ENCODE peak calls at places on chromosomes 13 and 19, in seven cellular contexts. A, F, U, S, X, B and M are unnamed samples.

GRCh38 chr19:6736917-6737283 is 480 bp downstream of the GPR108 start:
- DNase-seq in B (no peak), X (no peak), A (no peak), S (no peak), U (no peak), F (no peak), M (no peak)

GRCh38 chr19:36915992-36916830 is at the start of the genes ZNF568 and ZNF829:
- DNase-seq in S (no peak), X (peak; percentile 88), U (no peak), B (peak; percentile 48), F (peak; percentile 88), A (peak; percentile 87), M (peak; percentile 84)

GRCh38 chr19:28710278-28710677 is 502.7 kb downstream of the UQCRFS1 start:
- DNase-seq in A (peak; percentile 79), F (no peak), S (peak; percentile 42), U (peak; percentile 34), B (peak; percentile 3), X (peak; percentile 54), M (peak; percentile 63)

GRCh38 chr13:42740753-42741152 is 40.6 kb upstream of the FAM216B start:
- DNase-seq in X (peak; percentile 49), A (peak; percentile 4), S (no peak), U (peak; percentile 7), F (no peak), B (no peak), M (peak; percentile 20)

GRCh38 chr13:40479196-40479845 is 187.1 kb downstream of the FOXO1 start:
- DNase-seq in U (no peak), X (no peak), B (no peak), S (no peak), F (no peak), A (no peak), M (no peak)

GRCh38 chr13:112067871-112068305 is 939 bp downstream of the SOX1 start:
- DNase-seq in U (no peak), S (no peak), A (no peak), B (no peak), X (no peak), F (peak; percentile 74), M (no peak)

GRCh38 chr19:1811472-1811894 is 593 bp downstream of the ATP8B3 start:
- DNase-seq in U (peak; percentile 90), S (peak; percentile 81), A (peak; percentile 81), F (no peak), X (peak; percentile 30), B (no peak), M (peak; percentile 55)

GRCh38 chr13:44653261-44653660 is 77.1 kb upstream of the TSC22D1 start:
- DNase-seq in F (no peak), U (no peak), X (no peak), A (no peak), B (no peak), S (no peak), M (no peak)

GRCh38 chr13:67466569-67466968 is 236.4 kb upstream of the PCDH9 start:
- DNase-seq in S (no peak), F (no peak), A (no peak), U (no peak), B (no peak), X (no peak), M (no peak)

GRCh38 chr19:51473009-51473707 is 5.2 kb upstream of the CEACAM18 start:
- DNase-seq in F (peak; percentile 86), U (peak; percentile 59), X (peak; percentile 61), S (peak; percentile 81), B (peak; percentile 15), A (peak; percentile 72), M (peak; percentile 83)

GRCh38 chr19:22517496-22518411 is 95.6 kb upstream of the ZNF98 start:
- DNase-seq in U (no peak), X (no peak), S (no peak), B (no peak), F (no peak), A (no peak), M (no peak)

GRCh38 chr19:7868671-7869452 is 5.3 kb downstream of the PRR36 start:
- DNase-seq in X (peak; percentile 65), S (peak; percentile 89), U (peak; percentile 92), B (peak; percentile 13), A (peak; percentile 91), F (peak; percentile 97), M (peak; percentile 96)

GRCh38 chr13:27055501-27055900 is 116.1 kb downstream of the USP12 start:
- DNase-seq in A (no peak), X (no peak), F (no peak), U (no peak), B (no peak), S (no peak), M (no peak)

GRCh38 chr13:64314286-64314685 is 2898.6 kb upstream of the PCDH20 start:
- DNase-seq in A (no peak), U (no peak), B (no peak), F (no peak), S (no peak), X (no peak), M (no peak)

GRCh38 chr13:24149306-24150032 is 11.1 kb upstream of the SPATA13 start:
- DNase-seq in A (no peak), S (no peak), F (no peak), X (no peak), U (no peak), B (no peak), M (no peak)

GRCh38 chr13:28707629-28708427 is 10.9 kb downstream of the SLC46A3 start:
- DNase-seq in X (no peak), A (no peak), U (no peak), B (peak; percentile 94), S (peak; percentile 17), F (no peak), M (peak; percentile 90)

GRCh38 chr19:3185482-3186376 is at the start of gene NCLN:
- DNase-seq in S (peak; percentile 88), A (peak; percentile 94), F (peak; percentile 95), U (peak; percentile 91), X (peak; percentile 98), B (peak; percentile 92), M (peak; percentile 91)
- TF ChIP-seq POLR2A in S (peak; percentile 83), A (peak; percentile 48), F (peak; percentile 42), U (no peak), X (peak; percentile 76), B (peak; percentile 75), M (peak; percentile 31)

DNA sequence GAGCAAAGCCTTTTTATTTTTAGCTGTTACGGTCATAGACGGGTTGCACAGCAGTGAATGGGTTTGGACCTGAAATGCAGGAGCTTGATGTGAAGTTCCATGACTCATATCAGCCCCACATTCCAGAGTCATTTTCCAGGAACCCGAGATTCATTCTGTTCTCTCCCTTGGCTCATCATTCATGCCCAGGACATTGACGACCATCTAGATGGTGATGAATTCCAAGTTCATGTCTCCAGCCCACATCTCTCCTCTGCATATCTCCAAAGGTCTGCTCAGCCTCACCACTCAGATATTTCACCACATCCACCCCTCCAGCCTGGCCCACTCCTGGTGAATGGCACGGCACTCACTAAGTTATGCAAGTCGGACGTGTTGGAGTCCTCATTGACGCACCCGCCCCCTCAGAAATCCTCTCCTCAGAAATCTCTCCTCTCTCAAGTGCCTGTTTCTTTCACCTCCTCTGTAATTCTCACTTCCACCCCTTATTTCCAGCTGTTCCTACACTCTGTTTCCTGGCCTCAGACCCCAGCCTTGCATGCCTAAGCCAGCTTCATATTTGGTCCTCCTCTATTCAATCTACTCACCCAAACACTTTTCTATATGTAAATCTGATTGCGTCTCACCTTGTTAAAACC is 83.1 kb downstream of the ALOX5AP start:
- DNase-seq in X (no peak), B (no peak), A (no peak), S (no peak), U (no peak), F (no peak), M (no peak)
- TF ChIP-seq MAX in X (no peak), B (no peak), A (no peak), S (no peak), U (no peak), F (no peak), M (no peak)

DNA sequence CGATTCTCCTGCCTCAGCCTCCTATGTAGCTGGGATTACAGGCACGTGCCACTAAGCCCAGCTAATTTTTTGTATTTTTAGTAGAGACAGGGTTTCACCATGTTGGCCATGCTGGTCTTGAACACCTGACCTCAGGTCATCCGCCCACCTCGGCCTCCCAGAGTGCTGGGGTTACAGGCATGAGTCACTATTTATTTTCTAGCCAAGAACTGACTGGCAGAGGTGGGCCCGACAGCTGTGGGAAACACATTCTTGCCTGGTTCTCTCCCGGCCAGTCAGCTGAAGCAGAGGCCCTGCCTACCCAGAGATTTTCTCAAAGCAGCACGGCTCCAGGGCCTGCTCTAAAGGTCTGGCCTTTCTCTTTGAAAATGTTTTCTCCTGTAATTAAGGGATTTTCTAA is 108.0 kb downstream of the KCTD15 start:
- DNase-seq in A (peak; percentile 31), U (no peak), F (peak; percentile 62), X (peak; percentile 61), S (no peak), B (no peak), M (no peak)
- TF ChIP-seq CTCF in A (no peak), U (no peak), F (no peak), X (no peak), S (no peak), B (no peak), M (no peak)

GRCh38 chr19:40813182-40813581 is 14.2 kb downstream of the EGLN2 start:
- DNase-seq in B (no peak), A (no peak), X (no peak), F (no peak), U (no peak), S (no peak), M (no peak)

GRCh38 chr19:40808497-40808896 is 9.5 kb downstream of the EGLN2 start:
- DNase-seq in F (no peak), A (no peak), U (no peak), X (no peak), B (no peak), S (no peak), M (no peak)

GRCh38 chr19:40810160-40810559 is 11.2 kb downstream of the EGLN2 start:
- DNase-seq in U (no peak), A (no peak), F (no peak), S (no peak), X (no peak), B (no peak), M (no peak)

GRCh38 chr19:40809358-40810086 is 10.5 kb downstream of the EGLN2 start:
- DNase-seq in S (no peak), X (no peak), B (no peak), F (no peak), A (no peak), U (no peak), M (no peak)

GRCh38 chr19:40811478-40812341 is 12.7 kb downstream of the EGLN2 start:
- DNase-seq in S (no peak), B (no peak), F (no peak), X (no peak), U (no peak), A (no peak), M (no peak)
- TF ChIP-seq POLR2A in S (no peak), B (no peak), F (no peak), X (no peak), U (no peak), A (no peak), M (no peak)